ENCODE peak calls at places on chromosome 14, in seven cellular contexts. P is mesenchymal stem cell, B is neuronal stem cell, V is IMR-90, K is mesendoderm, H is H1, I is trophoblast cell. E is an unnamed sample.

GRCh38 chr14:72845675-72846074 is 48.2 kb downstream of the DPF3 start:
- DNase-seq in P (no peak), B (no peak), V (no peak), K (no peak), H (no peak), I (no peak), E (no peak)

GRCh38 chr14:24172261-24172860 is 481 bp downstream of the REC8 start:
- DNase-seq in P (no peak), B (no peak), V (no peak), K (no peak), H (no peak), I (no peak), E (peak)

GRCh38 chr14:32669416-32669815 is 269.3 kb upstream of the NPAS3 start:
- DNase-seq in P (no peak), B (no peak), V (no peak), K (no peak), H (no peak), I (no peak), E (no peak)

GRCh38 chr14:68952544-68953535 is 26.3 kb downstream of the ACTN1 start:
- DNase-seq in P (peak), B (no peak), V (peak), K (no peak), H (no peak), I (peak), E (no peak)

GRCh38 chr14:102749393-102749792 is 27.9 kb upstream of the TRAF3 start:
- DNase-seq in P (no peak), B (no peak), V (no peak), K (no peak), H (no peak), I (no peak), E (peak)

GRCh38 chr14:76480426-76480825 is 104.5 kb downstream of the ESRRB start:
- DNase-seq in P (no peak), B (no peak), V (no peak), K (peak), H (no peak), I (no peak), E (no peak)

GRCh38 chr14:60093088-60093487 is 1.4 kb downstream of the PCNX4 start:
- DNase-seq in P (peak), B (no peak), V (no peak), K (no peak), H (no peak), I (no peak), E (no peak)

GRCh38 chr14:47720281-47720680 is 44.9 kb upstream of the MDGA2 start:
- DNase-seq in P (no peak), B (no peak), V (no peak), K (no peak), H (no peak), I (no peak), E (no peak)

GRCh38 chr14:69663322-69663686 is 51.9 kb downstream of the SUSD6 start:
- DNase-seq in P (no peak), B (no peak), V (no peak), K (no peak), H (no peak), I (no peak), E (no peak)

GRCh38 chr14:100066984-100067383 is 1.8 kb downstream of the EVL start:
- DNase-seq in P (no peak), B (no peak), V (no peak), K (no peak), H (no peak), I (no peak), E (no peak)

GRCh38 chr14:56754966-56755365 is 55.3 kb downstream of the OTX2 start:
- DNase-seq in P (no peak), B (no peak), V (no peak), K (no peak), H (no peak), I (no peak), E (no peak)

GRCh38 chr14:89015016-89015415 is 190.6 kb downstream of the TTC8 start:
- DNase-seq in P (no peak), B (no peak), V (no peak), K (no peak), H (no peak), I (no peak), E (no peak)

GRCh38 chr14:56902413-56902812 is 92.1 kb upstream of the OTX2 start:
- DNase-seq in P (no peak), B (no peak), V (no peak), K (no peak), H (no peak), I (no peak), E (no peak)

GRCh38 chr14:34104750-34105397 is 154.0 kb upstream of the EGLN3 start:
- DNase-seq in P (no peak), B (no peak), V (no peak), K (no peak), H (no peak), I (no peak), E (no peak)
- H4K8ac ChIP-seq in P (no peak), B (no peak), V (no peak), K (no peak), H (no peak), I (no peak), E (no peak)

DNA sequence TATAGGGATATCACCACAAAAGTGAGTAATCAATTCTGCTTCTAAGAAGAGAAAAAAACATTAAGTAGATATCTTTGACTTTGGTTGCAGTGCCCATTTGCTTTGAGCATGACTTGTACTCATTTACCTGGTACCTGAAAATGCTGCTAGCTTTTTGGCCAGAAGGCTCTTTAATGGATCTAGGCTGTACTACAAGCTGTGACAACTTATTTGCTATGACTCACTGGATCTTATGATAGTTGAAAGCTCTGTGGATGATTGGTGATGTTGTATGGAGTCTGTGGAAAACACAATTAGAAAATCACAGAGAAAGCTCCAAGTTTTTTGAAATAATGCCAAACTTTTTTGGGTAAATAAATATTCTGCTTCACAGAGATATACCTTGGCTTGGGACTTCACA is 960.9 kb upstream of the FBXO33 start:
- DNase-seq in P (no peak), B (no peak), V (no peak), K (no peak), H (no peak), I (no peak), E (no peak)
- H3K9ac ChIP-seq in P (no peak), B (no peak), V (no peak), K (no peak), H (no peak), I (no peak), E (no peak)

GRCh38 chr14:81298122-81298521 is 77.4 kb upstream of the GTF2A1 start:
- DNase-seq in P (no peak), B (no peak), V (no peak), K (peak), H (no peak), I (no peak), E (no peak)
- H4K8ac ChIP-seq in P (no peak), B (no peak), V (no peak), K (no peak), H (no peak), I (no peak), E (no peak)

GRCh38 chr14:92514844-92515509 is 1.4 kb downstream of the RIN3 start:
- DNase-seq in P (no peak), B (no peak), V (no peak), K (no peak), H (no peak), I (no peak), E (no peak)

GRCh38 chr14:92516966-92517350 is 3.4 kb downstream of the RIN3 start:
- DNase-seq in P (no peak), B (no peak), V (no peak), K (no peak), H (no peak), I (no peak), E (no peak)

GRCh38 chr14:92513966-92514843 is 624 bp downstream of the RIN3 start:
- DNase-seq in P (peak), B (no peak), V (peak), K (peak), H (no peak), I (peak), E (peak)

GRCh38 chr14:92516344-92516965 is 2.9 kb downstream of the RIN3 start:
- DNase-seq in P (no peak), B (no peak), V (no peak), K (no peak), H (no peak), I (no peak), E (no peak)

DNA sequence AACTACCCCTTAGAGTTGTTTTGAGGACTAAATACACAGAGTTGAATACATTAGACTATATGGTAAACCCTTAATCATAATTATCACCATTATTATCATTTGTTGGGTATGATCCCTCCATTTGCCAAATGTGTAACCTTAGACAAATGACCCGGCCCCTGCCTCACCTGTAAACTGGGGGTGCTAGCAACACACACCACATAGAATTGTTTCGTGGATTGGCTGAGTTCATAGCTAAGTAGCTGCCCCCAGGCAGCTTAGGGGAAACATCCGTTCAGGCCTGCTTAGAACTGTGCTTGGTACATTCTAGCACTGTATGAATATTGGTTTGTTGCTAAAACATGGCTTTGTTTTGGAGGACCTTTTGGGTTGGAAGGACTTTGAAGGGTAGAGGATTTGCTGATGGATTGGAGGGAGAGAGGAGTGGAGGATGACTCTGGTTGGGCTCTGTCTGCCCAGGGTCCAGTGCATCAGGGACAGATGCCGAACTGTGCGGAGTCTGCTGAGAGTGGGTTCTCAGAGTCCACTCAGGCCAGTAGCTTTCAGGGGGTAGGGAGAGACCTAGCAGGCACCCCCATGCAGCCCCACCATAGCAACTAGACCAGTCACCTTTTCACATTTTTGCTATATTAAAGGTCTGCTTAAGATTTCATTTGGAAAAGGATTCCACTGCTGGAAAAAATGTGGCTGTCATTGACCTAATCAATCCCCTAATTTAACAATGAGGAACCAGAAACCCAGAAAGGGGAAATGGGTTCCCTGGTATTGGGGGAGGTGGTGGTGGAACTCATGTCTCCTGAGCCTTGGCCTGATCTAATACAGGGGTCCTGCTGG is 2.1 kb downstream of the RIN3 start:
- DNase-seq in P (no peak), B (no peak), V (no peak), K (no peak), H (no peak), I (no peak), E (no peak)
- H3K9ac ChIP-seq in P (peak), B (no peak), V (no peak), K (no peak), H (no peak), I (no peak), E (no peak)

GRCh38 chr14:31229009-31229408 is 21.4 kb upstream of the HECTD1 start:
- DNase-seq in P (peak), B (no peak), V (no peak), K (no peak), H (no peak), I (no peak), E (no peak)
- H4K8ac ChIP-seq in P (no peak), B (no peak), V (no peak), K (no peak), H (no peak), I (no peak), E (no peak)

E was measured in H9.